ENCODE peak calls at places on chromosomes 11 and 22, in four cellular contexts. L, Z, U and B are unnamed samples.

GRCh38 chr22:38454361-38455062 is 487 bp downstream of the KCNJ4 start:
- DNase-seq in Z (no peak), U (no peak), L (no peak), B (no peak)

GRCh38 chr11:42021919-42022318 is 562.5 kb upstream of the LRRC4C start:
- DNase-seq in Z (no peak), U (no peak), L (no peak), B (no peak)

GRCh38 chr11:78350101-78350645 is 67.4 kb downstream of the GAB2 start:
- DNase-seq in Z (no peak), L (no peak), U (peak), B (no peak)

GRCh38 chr22:48675141-48675827 is 1152.4 kb downstream of the BRD1 start:
- DNase-seq in U (no peak), Z (no peak), L (no peak), B (no peak)

GRCh38 chr22:46974631-46975585 is 212.5 kb downstream of the TBC1D22A start:
- DNase-seq in U (no peak), L (no peak), Z (no peak), B (no peak)

GRCh38 chr11:19814421-19814820 is 101.8 kb downstream of the NAV2 start:
- DNase-seq in U (no peak), Z (no peak), L (no peak), B (no peak)

GRCh38 chr22:19705181-19705934 is 8.9 kb upstream of the SEPTIN5 start:
- DNase-seq in U (no peak), Z (no peak), L (peak), B (peak)

GRCh38 chr11:126864934-126865333 is 135.6 kb downstream of the KIRREL3 start:
- DNase-seq in Z (no peak), U (no peak), L (no peak), B (no peak)

GRCh38 chr11:48087974-48088681 is 107.8 kb downstream of the PTPRJ start:
- DNase-seq in Z (peak), U (no peak), L (no peak), B (no peak)

GRCh38 chr11:2248242-2248641 is 22.1 kb downstream of the ASCL2 start:
- DNase-seq in U (no peak), L (no peak), Z (no peak), B (no peak)

GRCh38 chr22:17371446-17371845 is 2.2 kb downstream of the CECR2 start:
- DNase-seq in Z (no peak), L (no peak), U (no peak), B (no peak)

DNA sequence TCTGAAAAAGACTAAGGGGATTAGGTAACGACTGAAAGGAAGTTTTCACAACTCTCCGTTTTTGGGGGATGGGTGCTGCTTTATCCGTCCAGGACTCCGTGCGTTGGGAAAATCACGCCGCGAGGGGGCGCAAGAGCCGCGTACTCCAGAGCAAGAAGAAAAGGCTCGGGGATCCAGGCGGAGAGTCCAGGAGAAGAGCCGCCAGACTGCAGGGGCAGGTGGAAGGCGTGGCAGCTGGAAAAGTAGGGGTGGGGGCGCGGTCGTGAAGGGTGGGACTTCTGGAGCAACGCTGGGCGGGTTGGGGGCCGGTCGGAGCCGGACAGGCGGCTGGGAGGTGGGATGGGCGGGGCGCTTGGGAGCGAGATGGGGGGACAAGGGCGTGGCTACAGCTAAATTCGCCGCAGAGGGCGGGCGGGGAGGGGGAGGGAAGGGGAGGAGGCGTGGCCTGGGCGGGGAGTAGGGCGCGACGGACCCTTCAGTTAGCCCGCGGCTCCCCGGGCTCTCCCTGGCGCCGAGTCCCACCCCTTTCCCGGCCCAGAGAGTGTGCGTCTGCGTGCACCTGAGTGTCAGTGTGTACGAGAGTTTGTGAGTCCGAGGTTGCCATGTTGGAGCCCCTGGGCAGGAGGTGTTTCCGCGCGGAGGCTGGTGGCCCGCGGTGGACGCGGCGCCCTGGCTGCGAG is 613 bp upstream of the ARHGEF17 start:
- DNase-seq in L (peak), Z (peak), U (peak), B (peak)
- H3K9ac ChIP-seq in L (peak), Z (peak), U (peak), B (peak)

DNA sequence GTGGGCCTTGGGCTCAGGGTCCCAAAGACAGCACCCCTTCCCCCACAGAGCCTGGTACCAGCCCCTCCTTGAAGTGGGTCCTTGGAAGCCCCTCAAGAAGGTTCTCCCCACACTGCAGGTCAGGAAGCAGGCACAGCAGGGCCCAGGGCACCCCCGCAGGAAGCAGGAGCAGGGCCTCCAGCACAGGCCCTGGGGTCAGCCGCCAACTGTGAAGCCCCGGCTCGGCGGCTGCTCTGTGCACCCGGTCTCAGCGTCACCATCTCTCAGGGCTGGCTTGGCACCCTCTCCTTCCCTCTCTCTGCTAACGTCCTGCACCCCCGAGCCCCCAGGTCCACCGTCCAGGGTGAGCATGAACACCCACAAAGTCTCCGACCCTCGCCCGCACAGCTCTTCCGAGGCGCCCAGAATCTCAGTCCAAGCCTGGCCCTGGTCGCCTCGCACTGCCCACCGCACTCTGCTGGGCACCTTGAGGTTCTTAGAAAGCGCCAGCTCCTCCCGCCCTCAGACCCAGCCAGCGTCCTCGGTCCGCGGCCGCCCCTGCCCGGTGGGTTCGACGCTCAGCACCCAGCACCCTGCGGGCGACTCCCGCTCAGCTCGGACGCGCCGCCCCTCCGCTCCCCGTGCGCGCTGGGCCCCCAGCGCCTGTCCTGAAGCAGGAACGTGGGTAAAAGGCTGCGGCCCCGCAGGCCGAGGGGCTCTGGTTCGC is 1.4 kb upstream of the SIGIRR start:
- DNase-seq in U (no peak), L (no peak), Z (no peak), B (no peak)
- H3K4me3 ChIP-seq in U (peak), L (peak), Z (peak), B (peak)

GRCh38 chr11:46247090-46247489 is 30.4 kb upstream of the CREB3L1 start:
- DNase-seq in L (no peak), U (no peak), Z (no peak), B (no peak)

GRCh38 chr11:46247664-46248063 is 29.8 kb upstream of the CREB3L1 start:
- DNase-seq in U (no peak), L (no peak), Z (peak), B (peak)

GRCh38 chr11:46250071-46251052 is 27.1 kb upstream of the CREB3L1 start:
- DNase-seq in L (no peak), U (no peak), Z (no peak), B (no peak)

GRCh38 chr11:46248270-46249102 is 29.0 kb upstream of the CREB3L1 start:
- DNase-seq in U (no peak), Z (peak), L (no peak), B (peak)

DNA sequence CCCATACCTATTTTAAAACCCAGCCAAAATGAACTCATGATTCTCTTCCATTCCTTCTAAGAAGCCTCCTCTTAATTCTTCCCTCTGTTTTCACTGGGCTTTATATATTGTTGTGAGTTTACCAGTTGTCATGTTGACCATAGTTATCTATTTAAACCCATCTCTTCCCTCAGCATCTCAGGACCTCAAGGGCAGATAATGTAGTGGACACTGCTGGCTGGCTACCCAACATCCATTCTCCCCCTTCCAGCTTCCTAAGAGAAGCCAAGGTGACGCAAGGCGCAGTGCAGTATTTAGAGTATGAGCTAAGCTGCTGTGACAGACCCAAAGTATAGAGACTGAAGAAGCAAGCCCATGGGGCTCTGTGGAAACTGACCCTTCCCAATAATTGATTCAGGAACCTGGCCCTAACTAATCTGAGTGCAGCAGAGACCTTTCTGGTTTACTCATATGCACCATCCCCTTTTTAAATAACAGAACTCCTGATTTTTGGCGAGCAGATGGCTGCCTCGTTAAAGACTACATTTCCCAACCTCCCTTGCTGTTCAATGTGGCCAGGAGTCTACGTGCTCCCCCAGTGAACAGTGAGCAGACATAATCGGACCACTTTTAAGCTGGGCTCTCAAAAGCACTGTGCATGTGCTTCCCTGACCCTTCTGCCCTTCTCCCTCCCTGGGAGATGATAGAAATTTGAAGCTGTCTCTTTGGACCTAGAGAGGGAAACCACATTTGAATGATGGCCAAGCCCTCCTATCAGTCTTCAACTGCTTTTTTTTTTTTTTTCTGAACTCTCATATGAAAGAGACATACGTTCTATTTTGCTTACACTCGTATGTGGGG is 28.1 kb upstream of the CREB3L1 start:
- DNase-seq in Z (no peak), L (no peak), U (no peak), B (no peak)
- TF ChIP-seq SUZ12 in Z (no peak), L (no peak), U (no peak), B (no peak)

GRCh38 chr22:45295492-45295891 is 10.7 kb downstream of the UPK3A start:
- DNase-seq in U (no peak), Z (no peak), L (no peak), B (no peak)
- H3K9ac ChIP-seq in U (no peak), Z (no peak), L (no peak), B (no peak)

GRCh38 chr11:82873919-82874333 is 26.3 kb downstream of the PRCP start:
- DNase-seq in U (no peak), L (no peak), Z (no peak), B (no peak)
- H3K4me3 ChIP-seq in U (no peak), L (no peak), Z (no peak), B (no peak)

DNA sequence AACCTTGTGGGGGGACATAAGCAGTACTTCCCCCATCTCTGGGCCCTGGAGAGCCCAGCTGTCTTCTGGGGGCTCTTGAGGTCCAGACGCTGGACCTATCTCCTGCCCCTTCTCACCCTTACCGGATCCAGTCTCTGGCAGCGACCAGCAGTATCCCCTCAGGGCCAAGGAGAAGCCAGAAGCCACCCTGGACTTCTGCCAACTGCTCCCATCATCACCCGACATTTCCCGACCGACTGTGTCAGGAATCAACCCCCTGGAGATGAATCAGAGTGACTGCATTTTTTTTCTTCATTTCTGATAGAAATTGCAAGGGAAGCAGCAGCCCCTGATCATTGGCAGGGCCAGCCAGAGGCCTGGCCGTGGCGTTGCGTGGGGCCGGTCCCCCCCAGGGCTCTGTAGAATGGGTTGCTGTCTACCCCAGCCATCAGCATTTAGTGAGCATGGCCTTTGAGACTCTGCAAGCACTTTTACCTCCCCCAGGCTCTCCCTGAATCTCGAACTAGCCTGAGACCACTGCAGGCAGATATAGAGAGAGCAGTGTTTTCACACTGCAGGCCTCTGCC is 5.2 kb upstream of the LIF start:
- DNase-seq in L (no peak), U (no peak), Z (no peak), B (no peak)
- TF ChIP-seq SUZ12 in L (no peak), U (no peak), Z (no peak), B (no peak)

DNA sequence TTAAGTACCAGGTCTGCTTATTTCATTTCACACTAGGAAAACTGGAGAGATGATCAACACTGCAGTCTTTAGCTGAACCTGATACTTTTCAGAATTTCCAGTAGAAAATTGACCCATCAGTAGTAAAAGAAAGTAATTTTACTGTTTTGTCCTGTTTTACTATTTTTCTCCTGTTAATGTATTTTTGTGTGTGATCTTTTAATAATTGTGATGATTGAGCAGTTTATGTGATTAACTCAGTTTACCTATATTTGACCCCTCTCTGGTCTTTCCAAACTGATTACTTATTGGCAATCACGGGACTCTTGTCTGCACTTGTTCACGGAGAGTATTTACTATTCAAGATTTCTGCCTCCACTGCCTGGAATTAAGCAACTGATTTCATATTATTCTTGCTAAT is 546 bp upstream of the CYP2R1 start:
- DNase-seq in Z (no peak), U (no peak), L (no peak), B (no peak)
- H3K9ac ChIP-seq in Z (no peak), U (no peak), L (no peak), B (no peak)

DNA sequence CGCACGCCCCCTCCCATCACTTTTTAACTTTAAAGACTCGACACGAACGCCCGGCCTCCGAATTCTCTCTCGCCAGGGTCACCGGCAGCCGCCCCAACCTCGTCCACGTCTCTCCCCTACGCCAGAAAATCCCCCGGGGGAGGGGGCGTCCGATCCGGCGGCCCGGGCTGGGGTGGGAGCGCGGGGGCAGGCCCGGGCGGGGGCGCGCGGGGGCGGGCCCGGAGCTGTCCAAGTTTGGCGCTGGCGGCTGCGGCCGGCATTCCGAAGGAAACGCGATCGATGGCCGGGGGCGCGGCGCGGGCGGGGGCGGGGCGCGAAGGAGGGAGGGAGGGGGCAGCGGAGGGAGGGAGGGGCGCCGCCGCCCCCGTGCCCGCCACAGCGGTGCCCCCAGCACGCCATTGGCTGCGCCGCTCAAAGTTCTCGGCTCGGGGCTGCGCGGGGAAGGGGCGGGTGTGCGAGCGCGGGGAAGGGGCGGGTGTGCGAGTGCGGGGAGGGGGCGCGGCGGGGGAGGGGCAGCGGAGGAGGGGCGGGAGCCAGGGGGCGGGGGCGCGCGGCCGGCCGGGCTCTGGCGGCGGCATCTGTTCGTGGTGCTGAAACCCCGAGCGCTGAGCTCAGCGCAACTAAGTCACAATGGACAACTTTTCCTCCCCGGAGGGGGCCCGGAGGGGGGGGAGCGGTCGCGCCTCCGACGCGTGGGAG is 2.4 kb downstream of the PHF21B start:
- DNase-seq in U (no peak), Z (no peak), L (no peak), B (peak)
- H3K4me3 ChIP-seq in U (peak), Z (no peak), L (peak), B (peak)

GRCh38 chr11:68914761-68915160 is 11.1 kb downstream of the IGHMBP2 start:
- DNase-seq in U (no peak), Z (no peak), L (no peak), B (no peak)

GRCh38 chr11:68908273-68908672 is 4.6 kb downstream of the IGHMBP2 start:
- DNase-seq in Z (no peak), U (no peak), L (no peak), B (no peak)

GRCh38 chr11:68911731-68912130 is 8.0 kb downstream of the IGHMBP2 start:
- DNase-seq in L (no peak), U (no peak), Z (no peak), B (no peak)

GRCh38 chr11:68913188-68913587 is 9.5 kb downstream of the IGHMBP2 start:
- DNase-seq in U (no peak), Z (no peak), L (no peak), B (no peak)

DNA sequence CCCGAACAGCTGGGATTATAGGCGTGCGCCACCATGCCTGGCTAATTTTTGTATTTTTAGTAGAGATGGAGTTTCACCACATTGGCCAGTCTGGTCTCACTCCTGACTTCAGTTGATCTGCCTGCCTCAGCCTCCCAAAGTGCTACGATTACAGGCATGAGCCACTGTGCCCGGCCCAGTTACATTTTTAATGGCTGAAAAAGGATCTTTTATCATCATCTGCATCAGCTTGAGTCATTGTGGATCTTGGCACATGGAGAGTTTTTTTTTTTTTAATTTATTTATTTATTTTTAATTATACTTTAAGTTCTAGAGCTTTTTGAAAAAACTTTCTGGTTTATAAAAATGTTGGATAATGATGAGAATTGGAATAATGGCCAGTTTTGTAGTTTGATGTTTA is 8.6 kb downstream of the IGHMBP2 start:
- DNase-seq in U (no peak), Z (no peak), L (no peak), B (no peak)
- TF ChIP-seq SUZ12 in U (no peak), Z (no peak), L (no peak), B (no peak)